ENCODE peak calls at places on chromosome 13, in nine cellular contexts. O, K, G, F, U, A, E, H and X are unnamed samples.

GRCh38 chr13:51958217-51958547 is 53.1 kb downstream of the ATP7B start:
- DNase-seq in O (no peak), K (no peak), G (no peak), F (no peak), U (no peak), A (no peak), E (no peak), H (no peak), X (no peak)

GRCh38 chr13:24221007-24221406 is 60.5 kb downstream of the SPATA13 start:
- DNase-seq in O (no peak), K (no peak), G (no peak), F (no peak), U (no peak), A (no peak), E (no peak), H (no peak), X (no peak)

GRCh38 chr13:74870865-74871264 is 611.1 kb downstream of the TBC1D4 start:
- DNase-seq in O (no peak), K (no peak), G (peak), F (no peak), U (no peak), A (no peak), E (no peak), H (no peak), X (peak)

GRCh38 chr13:26923824-26924605 is 163.4 kb upstream of the GPR12 start:
- DNase-seq in O (no peak), K (no peak), G (peak), F (no peak), U (no peak), A (peak), E (no peak), H (no peak), X (peak)

GRCh38 chr13:69595181-69595580 is 512.4 kb upstream of the ATXN8OS start:
- DNase-seq in O (no peak), K (no peak), G (no peak), F (no peak), U (no peak), A (no peak), E (no peak), H (no peak), X (no peak)

GRCh38 chr13:113508531-113509254 is 18.2 kb upstream of the DCUN1D2 start:
- DNase-seq in O (no peak), K (no peak), G (no peak), F (no peak), U (no peak), A (no peak), E (no peak), H (no peak), X (no peak)

GRCh38 chr13:48817166-48817802 is 158.4 kb upstream of the FNDC3A start:
- DNase-seq in O (no peak), K (no peak), G (no peak), F (no peak), U (no peak), A (no peak), E (no peak), H (no peak), X (no peak)

GRCh38 chr13:73922728-73923393 is 211.3 kb downstream of the KLF12 start:
- DNase-seq in O (no peak), K (no peak), G (peak), F (no peak), U (no peak), A (peak), E (no peak), H (no peak), X (no peak)

GRCh38 chr13:113461022-113461751 is 7.9 kb upstream of the ADPRHL1 start:
- DNase-seq in O (no peak), K (no peak), G (no peak), F (no peak), U (no peak), A (no peak), E (no peak), H (no peak), X (no peak)

GRCh38 chr13:60571571-60571970 is 174.6 kb downstream of the TDRD3 start:
- DNase-seq in O (no peak), K (no peak), G (no peak), F (no peak), U (no peak), A (no peak), E (no peak), H (no peak), X (no peak)

GRCh38 chr13:82688400-82688999 is 1193.8 kb downstream of the SLITRK1 start:
- DNase-seq in O (no peak), K (no peak), G (no peak), F (no peak), U (no peak), A (no peak), E (no peak), H (no peak), X (peak)

GRCh38 chr13:101618440-101619187 is 166.1 kb downstream of the ITGBL1 start:
- DNase-seq in O (no peak), K (no peak), G (no peak), F (no peak), U (no peak), A (no peak), E (peak), H (no peak), X (no peak)

GRCh38 chr13:20274466-20274865 is 42.3 kb upstream of the GJB6 start:
- DNase-seq in O (no peak), K (no peak), G (no peak), F (no peak), U (no peak), A (no peak), E (no peak), H (no peak), X (peak)

GRCh38 chr13:72808917-72809500 is 27.1 kb downstream of the PIBF1 start:
- DNase-seq in O (no peak), K (no peak), G (peak), F (no peak), U (no peak), A (no peak), E (no peak), H (no peak), X (peak)

GRCh38 chr13:42760949-42761348 is 20.4 kb upstream of the FAM216B start:
- DNase-seq in O (no peak), K (peak), G (no peak), F (no peak), U (no peak), A (peak), E (no peak), H (no peak), X (no peak)

GRCh38 chr13:114001331-114002008 is 27.6 kb upstream of the C13orf46 start:
- DNase-seq in O (no peak), K (no peak), G (no peak), F (no peak), U (no peak), A (no peak), E (no peak), H (peak), X (no peak)